ENCODE peak calls at places on chromosomes 12 and 14, in eight cellular contexts. One of them, this sample, is unnamed.

GRCh38 chr12:14430394-14430986 is 65.0 kb downstream of the ATF7IP start:
- DNase-seq in T-cell: no peak
- DNase-seq in activated CD4-positive, alpha-beta T cell treated with anti-CD3 and anti-CD28 coated beads for 48 hours: no peak
- DNase-seq in EL: no peak
- DNase-seq in astrocyte of the hippocampus: no peak
- DNase-seq in aorta: no peak
- DNase-seq in ovary: no peak
- DNase-seq in upper lobe of right lung: no peak
- DNase-seq in this sample: no peak

GRCh38 chr12:19404232-19404880 is 34.9 kb upstream of the AEBP2 start:
- DNase-seq in T-cell: peak; percentile 41
- DNase-seq in activated CD4-positive, alpha-beta T cell treated with anti-CD3 and anti-CD28 coated beads for 48 hours: peak; percentile 9
- DNase-seq in EL: no peak
- DNase-seq in astrocyte of the hippocampus: no peak
- DNase-seq in aorta: no peak
- DNase-seq in ovary: no peak
- DNase-seq in upper lobe of right lung: no peak
- DNase-seq in this sample: peak; percentile 73

GRCh38 chr12:94586589-94587259 is 63.6 kb downstream of the TMCC3 start:
- DNase-seq in T-cell: no peak
- DNase-seq in activated CD4-positive, alpha-beta T cell treated with anti-CD3 and anti-CD28 coated beads for 48 hours: no peak
- DNase-seq in EL: peak; percentile 9
- DNase-seq in astrocyte of the hippocampus: no peak
- DNase-seq in aorta: no peak
- DNase-seq in ovary: no peak
- DNase-seq in upper lobe of right lung: no peak
- DNase-seq in this sample: no peak

GRCh38 chr12:46154221-46154975 is 114.4 kb downstream of the SLC38A1 start:
- DNase-seq in T-cell: no peak
- DNase-seq in activated CD4-positive, alpha-beta T cell treated with anti-CD3 and anti-CD28 coated beads for 48 hours: no peak
- DNase-seq in EL: peak; percentile 83
- DNase-seq in astrocyte of the hippocampus: peak; percentile 58
- DNase-seq in aorta: no peak
- DNase-seq in ovary: no peak
- DNase-seq in upper lobe of right lung: no peak
- DNase-seq in this sample: no peak

GRCh38 chr12:80643961-80644360 is 63.5 kb upstream of the MYF6 start:
- DNase-seq in T-cell: no peak
- DNase-seq in activated CD4-positive, alpha-beta T cell treated with anti-CD3 and anti-CD28 coated beads for 48 hours: no peak
- DNase-seq in EL: peak; percentile 16
- DNase-seq in astrocyte of the hippocampus: no peak
- DNase-seq in aorta: no peak
- DNase-seq in ovary: no peak
- DNase-seq in upper lobe of right lung: no peak
- DNase-seq in this sample: no peak

GRCh38 chr12:27158322-27158721 is 75.9 kb upstream of the C12orf71 start:
- DNase-seq in T-cell: no peak
- DNase-seq in activated CD4-positive, alpha-beta T cell treated with anti-CD3 and anti-CD28 coated beads for 48 hours: no peak
- DNase-seq in EL: no peak
- DNase-seq in astrocyte of the hippocampus: peak; percentile 41
- DNase-seq in aorta: no peak
- DNase-seq in ovary: no peak
- DNase-seq in upper lobe of right lung: no peak
- DNase-seq in this sample: no peak

GRCh38 chr12:2284321-2284813 is 231.6 kb downstream of the CACNA1C start:
- DNase-seq in T-cell: no peak
- DNase-seq in activated CD4-positive, alpha-beta T cell treated with anti-CD3 and anti-CD28 coated beads for 48 hours: no peak
- DNase-seq in EL: peak; percentile 80
- DNase-seq in astrocyte of the hippocampus: peak; percentile 88
- DNase-seq in aorta: no peak
- DNase-seq in ovary: no peak
- DNase-seq in upper lobe of right lung: peak; percentile 40
- DNase-seq in this sample: peak; percentile 37

GRCh38 chr14:96363751-96364336 is 518 bp downstream of the GSKIP start:
- DNase-seq in T-cell: peak; percentile 22
- DNase-seq in activated CD4-positive, alpha-beta T cell treated with anti-CD3 and anti-CD28 coated beads for 48 hours: peak; percentile 51
- DNase-seq in EL: peak; percentile 61
- DNase-seq in astrocyte of the hippocampus: peak; percentile 58
- DNase-seq in aorta: peak; percentile 81
- DNase-seq in ovary: peak; percentile 27
- DNase-seq in upper lobe of right lung: peak; percentile 76
- DNase-seq in this sample: peak; percentile 85

GRCh38 chr12:91921555-91921954 is 224.1 kb downstream of the BTG1 start:
- DNase-seq in T-cell: no peak
- DNase-seq in activated CD4-positive, alpha-beta T cell treated with anti-CD3 and anti-CD28 coated beads for 48 hours: no peak
- DNase-seq in EL: no peak
- DNase-seq in astrocyte of the hippocampus: no peak
- DNase-seq in aorta: no peak
- DNase-seq in ovary: no peak
- DNase-seq in upper lobe of right lung: no peak
- DNase-seq in this sample: no peak

GRCh38 chr14:58738189-58738836 is 100.6 kb downstream of the DACT1 start:
- DNase-seq in T-cell: no peak
- DNase-seq in activated CD4-positive, alpha-beta T cell treated with anti-CD3 and anti-CD28 coated beads for 48 hours: peak; percentile 17
- DNase-seq in EL: peak; percentile 90
- DNase-seq in astrocyte of the hippocampus: peak; percentile 84
- DNase-seq in aorta: no peak
- DNase-seq in ovary: no peak
- DNase-seq in upper lobe of right lung: no peak
- DNase-seq in this sample: no peak

GRCh38 chr12:64678248-64678647 is 68.0 kb downstream of the RASSF3 start:
- DNase-seq in T-cell: no peak
- DNase-seq in activated CD4-positive, alpha-beta T cell treated with anti-CD3 and anti-CD28 coated beads for 48 hours: no peak
- DNase-seq in EL: no peak
- DNase-seq in astrocyte of the hippocampus: no peak
- DNase-seq in aorta: no peak
- DNase-seq in ovary: no peak
- DNase-seq in upper lobe of right lung: no peak
- DNase-seq in this sample: no peak

GRCh38 chr14:38404616-38405015 is 148.7 kb upstream of the CLEC14A start:
- DNase-seq in T-cell: no peak
- DNase-seq in activated CD4-positive, alpha-beta T cell treated with anti-CD3 and anti-CD28 coated beads for 48 hours: no peak
- DNase-seq in EL: peak; percentile 78
- DNase-seq in astrocyte of the hippocampus: no peak
- DNase-seq in aorta: no peak
- DNase-seq in ovary: no peak
- DNase-seq in upper lobe of right lung: no peak
- DNase-seq in this sample: no peak

GRCh38 chr14:104979758-104980591 is 1.8 kb upstream of the AHNAK2 start:
- DNase-seq in T-cell: no peak
- DNase-seq in activated CD4-positive, alpha-beta T cell treated with anti-CD3 and anti-CD28 coated beads for 48 hours: no peak
- DNase-seq in EL: no peak
- DNase-seq in astrocyte of the hippocampus: peak; percentile 85
- DNase-seq in aorta: peak; percentile 81
- DNase-seq in ovary: peak; percentile 35
- DNase-seq in upper lobe of right lung: peak; percentile 87
- DNase-seq in this sample: peak; percentile 2

GRCh38 chr12:597926-598568 is 65.2 kb downstream of the NINJ2 start:
- DNase-seq in T-cell: no peak
- DNase-seq in activated CD4-positive, alpha-beta T cell treated with anti-CD3 and anti-CD28 coated beads for 48 hours: no peak
- DNase-seq in EL: no peak
- DNase-seq in astrocyte of the hippocampus: peak; percentile 21
- DNase-seq in aorta: no peak
- DNase-seq in ovary: no peak
- DNase-seq in upper lobe of right lung: no peak
- DNase-seq in this sample: no peak

GRCh38 chr12:14066021-14066420 is 84.6 kb upstream of the GRIN2B start:
- DNase-seq in T-cell: no peak
- DNase-seq in activated CD4-positive, alpha-beta T cell treated with anti-CD3 and anti-CD28 coated beads for 48 hours: no peak
- DNase-seq in EL: no peak
- DNase-seq in astrocyte of the hippocampus: peak; percentile 7
- DNase-seq in aorta: no peak
- DNase-seq in ovary: no peak
- DNase-seq in upper lobe of right lung: no peak
- DNase-seq in this sample: no peak

GRCh38 chr12:126617312-126617711 is 1552.1 kb downstream of the AACS start:
- DNase-seq in T-cell: no peak
- DNase-seq in activated CD4-positive, alpha-beta T cell treated with anti-CD3 and anti-CD28 coated beads for 48 hours: peak; percentile 13
- DNase-seq in EL: no peak
- DNase-seq in astrocyte of the hippocampus: no peak
- DNase-seq in aorta: no peak
- DNase-seq in ovary: no peak
- DNase-seq in upper lobe of right lung: no peak
- DNase-seq in this sample: no peak

GRCh38 chr12:120121766-120122293 is 5.3 kb upstream of the RAB35 start:
- DNase-seq in T-cell: no peak
- DNase-seq in activated CD4-positive, alpha-beta T cell treated with anti-CD3 and anti-CD28 coated beads for 48 hours: peak; percentile 33
- DNase-seq in EL: no peak
- DNase-seq in astrocyte of the hippocampus: no peak
- DNase-seq in aorta: no peak
- DNase-seq in ovary: no peak
- DNase-seq in upper lobe of right lung: no peak
- DNase-seq in this sample: no peak

GRCh38 chr12:56299308-56299852 is 750 bp downstream of the CS start:
- DNase-seq in T-cell: peak; percentile 20
- DNase-seq in activated CD4-positive, alpha-beta T cell treated with anti-CD3 and anti-CD28 coated beads for 48 hours: peak; percentile 35
- DNase-seq in EL: no peak
- DNase-seq in astrocyte of the hippocampus: peak; percentile 8
- DNase-seq in aorta: no peak
- DNase-seq in ovary: no peak
- DNase-seq in upper lobe of right lung: no peak
- DNase-seq in this sample: no peak